ENCODE peak calls at places on chromosome 1, in ten cellular contexts. Z, E, F, A, M, U, T, V, P and S are unnamed samples.

GRCh38 chr1:33042836-33043235 is 6.2 kb upstream of the AK2 start:
- DNase-seq in Z (no peak), E (no peak), F (no peak), A (no peak), M (no peak), U (no peak), T (no peak), V (no peak), P (no peak), S (no peak)

GRCh38 chr1:156108664-156109241 is 5.8 kb upstream of the LMNA start:
- DNase-seq in Z (no peak), E (no peak), F (no peak), A (no peak), M (no peak), U (no peak), T (no peak), V (no peak), P (no peak), S (no peak)

GRCh38 chr1:116471241-116471640 is 98.2 kb downstream of the ATP1A1 start:
- DNase-seq in Z (no peak), E (no peak), F (no peak), A (no peak), M (no peak), U (no peak), T (no peak), V (no peak), P (no peak), S (no peak)

GRCh38 chr1:162554258-162554657 is 7.3 kb upstream of the UAP1 start:
- DNase-seq in Z (no peak), E (no peak), F (no peak), A (no peak), M (no peak), U (no peak), T (no peak), V (no peak), P (no peak), S (no peak)

GRCh38 chr1:110492573-110492972 is 26.4 kb downstream of the KCNA10 start:
- DNase-seq in Z (no peak), E (no peak), F (no peak), A (no peak), M (no peak), U (no peak), T (no peak), V (no peak), P (no peak), S (no peak)

GRCh38 chr1:180816132-180816531 is 96.6 kb upstream of the KIAA1614 start:
- DNase-seq in Z (no peak), E (no peak), F (no peak), A (no peak), M (no peak), U (no peak), T (no peak), V (no peak), P (no peak), S (no peak)

GRCh38 chr1:1304331-1305299 is 3.1 kb downstream of the ACAP3 start:
- DNase-seq in Z (peak), E (no peak), F (peak), A (no peak), M (peak), U (peak), T (peak), V (no peak), P (peak), S (no peak)

GRCh38 chr1:115829023-115829674 is 11.8 kb downstream of the NHLH2 start:
- DNase-seq in Z (peak), E (no peak), F (peak), A (no peak), M (peak), U (no peak), T (peak), V (no peak), P (peak), S (no peak)

GRCh38 chr1:171422489-171422888 is 62.8 kb upstream of the PRRC2C start:
- DNase-seq in Z (peak), E (no peak), F (peak), A (no peak), M (peak), U (no peak), T (no peak), V (no peak), P (peak), S (no peak)

GRCh38 chr1:47696404-47696910 is 258.6 kb downstream of the FOXD2 start:
- DNase-seq in Z (no peak), E (no peak), F (no peak), A (no peak), M (no peak), U (no peak), T (no peak), V (no peak), P (no peak), S (no peak)

GRCh38 chr1:191641420-191642215 is 516.6 kb upstream of the RGS18 start:
- DNase-seq in Z (no peak), E (no peak), F (peak), A (no peak), M (peak), U (no peak), T (no peak), V (no peak), P (no peak), S (no peak)

GRCh38 chr1:116127123-116127847 is 16.1 kb downstream of the MAB21L3 start:
- DNase-seq in Z (no peak), E (no peak), F (no peak), A (no peak), M (no peak), U (no peak), T (no peak), V (peak), P (no peak), S (no peak)

GRCh38 chr1:61842863-61843514 is 100.7 kb downstream of the PATJ start:
- DNase-seq in Z (no peak), E (no peak), F (peak), A (no peak), M (no peak), U (no peak), T (no peak), V (no peak), P (peak), S (no peak)

GRCh38 chr1:6207075-6207885 is 1.4 kb downstream of the RNF207 start:
- DNase-seq in Z (no peak), E (no peak), F (no peak), A (no peak), M (no peak), U (no peak), T (peak), V (no peak), P (no peak), S (no peak)

GRCh38 chr1:210298296-210298695 is 30.4 kb upstream of the HHAT start:
- DNase-seq in Z (no peak), E (no peak), F (no peak), A (no peak), M (no peak), U (no peak), T (no peak), V (no peak), P (no peak), S (no peak)

GRCh38 chr1:151611288-151611790 is 511 bp upstream of the SNX27 start:
- DNase-seq in Z (peak), E (no peak), F (peak), A (no peak), M (peak), U (no peak), T (no peak), V (peak), P (peak), S (no peak)

GRCh38 chr1:199161766-199162303 is 523.0 kb downstream of the PTPRC start:
- DNase-seq in Z (no peak), E (no peak), F (no peak), A (no peak), M (no peak), U (no peak), T (no peak), V (peak), P (no peak), S (no peak)

GRCh38 chr1:217133958-217134856 is 411.0 kb upstream of the ESRRG start:
- DNase-seq in Z (no peak), E (no peak), F (peak), A (no peak), M (peak), U (no peak), T (no peak), V (no peak), P (no peak), S (peak)